ENCODE peak calls at places on chromosome 13, in four cellular contexts. K is tibial artery, B is spleen, J is right lobe of liver. M is an unnamed sample.

GRCh38 chr13:52162279-52163101 is 3.1 kb upstream of the NEK3 start:
- DNase-seq in B (no peak), K (no peak), J (no peak), M (no peak)

GRCh38 chr13:75123428-75123827 is 358.5 kb downstream of the TBC1D4 start:
- DNase-seq in B (no peak), K (no peak), J (no peak), M (no peak)

GRCh38 chr13:20901668-20902437 is 693 bp downstream of the XPO4 start:
- DNase-seq in K (no peak), B (peak), J (peak), M (no peak)

GRCh38 chr13:96104516-96104915 is 14.6 kb downstream of the HS6ST3 start:
- DNase-seq in K (no peak), J (no peak), B (no peak), M (no peak)

GRCh38 chr13:94345374-94346195 is 133.9 kb downstream of the DCT start:
- DNase-seq in J (no peak), K (no peak), B (no peak), M (peak)

GRCh38 chr13:103289661-103290060 is 223.4 kb upstream of the SLC10A2 start:
- DNase-seq in K (no peak), J (no peak), B (no peak), M (no peak)

GRCh38 chr13:93847162-93847561 is 620.6 kb downstream of the GPC6 start:
- DNase-seq in B (no peak), K (no peak), J (no peak), M (no peak)

GRCh38 chr13:97539651-97540230 is 105.8 kb downstream of the RAP2A start:
- DNase-seq in J (no peak), K (no peak), B (no peak), M (no peak)

GRCh38 chr13:83752141-83752540 is 130.1 kb downstream of the SLITRK1 start:
- DNase-seq in K (no peak), B (no peak), J (no peak), M (no peak)

GRCh38 chr13:104477256-104477655 is 1411.0 kb upstream of the SLC10A2 start:
- DNase-seq in K (no peak), B (no peak), J (no peak), M (no peak)

GRCh38 chr13:48515732-48516131 is 17.1 kb downstream of the RCBTB2 start:
- DNase-seq in J (no peak), K (no peak), B (no peak), M (no peak)

GRCh38 chr13:61874970-61875579 is 459.4 kb upstream of the PCDH20 start:
- DNase-seq in B (no peak), K (no peak), J (no peak), M (no peak)

GRCh38 chr13:19305434-19305833 is 123.8 kb upstream of the TUBA3C start:
- DNase-seq in B (peak), K (no peak), J (no peak), M (no peak)

GRCh38 chr13:32585625-32586021 is 629 bp upstream of the PDS5B start:
- DNase-seq in K (no peak), J (no peak), B (peak), M (peak)

GRCh38 chr13:59666504-59666903 is 497.2 kb downstream of the DIAPH3 start:
- DNase-seq in B (no peak), K (no peak), J (no peak), M (no peak)

GRCh38 chr13:64029343-64030093 is 2613.9 kb upstream of the PCDH20 start:
- DNase-seq in B (peak), J (no peak), K (no peak), M (no peak)

GRCh38 chr13:44044544-44045178 is 165.0 kb downstream of the LACC1 start:
- DNase-seq in J (no peak), K (no peak), B (no peak), M (no peak)

GRCh38 chr13:48585456-48585840 is 52.6 kb upstream of the RCBTB2 start:
- DNase-seq in K (no peak), J (no peak), B (no peak), M (no peak)

GRCh38 chr13:46345866-46346265 is 41.2 kb downstream of the RUBCNL start:
- DNase-seq in K (no peak), J (no peak), B (no peak), M (no peak)

GRCh38 chr13:40490086-40490723 is 176.2 kb downstream of the FOXO1 start:
- DNase-seq in J (no peak), K (no peak), B (no peak), M (peak)

GRCh38 chr13:52850396-52851152 is 2.1 kb upstream of the PCDH8 start:
- DNase-seq in B (peak), J (peak), K (peak), M (no peak)

GRCh38 chr13:48828962-48829405 is 146.7 kb upstream of the FNDC3A start:
- DNase-seq in K (no peak), B (no peak), J (no peak), M (no peak)

GRCh38 chr13:44219808-44220544 is 153.6 kb upstream of the SERP2 start:
- DNase-seq in K (no peak), B (no peak), J (no peak), M (no peak)

GRCh38 chr13:101579291-101579802 is 126.9 kb downstream of the ITGBL1 start:
- DNase-seq in K (no peak), B (no peak), J (no peak), M (no peak)

GRCh38 chr13:98325724-98326123 is 148.7 kb upstream of the RNF113B start:
- DNase-seq in B (no peak), K (no peak), J (no peak), M (no peak)

GRCh38 chr13:40345654-40346372 is 320.6 kb downstream of the FOXO1 start:
- DNase-seq in K (no peak), J (peak), B (peak), M (no peak)

DNA sequence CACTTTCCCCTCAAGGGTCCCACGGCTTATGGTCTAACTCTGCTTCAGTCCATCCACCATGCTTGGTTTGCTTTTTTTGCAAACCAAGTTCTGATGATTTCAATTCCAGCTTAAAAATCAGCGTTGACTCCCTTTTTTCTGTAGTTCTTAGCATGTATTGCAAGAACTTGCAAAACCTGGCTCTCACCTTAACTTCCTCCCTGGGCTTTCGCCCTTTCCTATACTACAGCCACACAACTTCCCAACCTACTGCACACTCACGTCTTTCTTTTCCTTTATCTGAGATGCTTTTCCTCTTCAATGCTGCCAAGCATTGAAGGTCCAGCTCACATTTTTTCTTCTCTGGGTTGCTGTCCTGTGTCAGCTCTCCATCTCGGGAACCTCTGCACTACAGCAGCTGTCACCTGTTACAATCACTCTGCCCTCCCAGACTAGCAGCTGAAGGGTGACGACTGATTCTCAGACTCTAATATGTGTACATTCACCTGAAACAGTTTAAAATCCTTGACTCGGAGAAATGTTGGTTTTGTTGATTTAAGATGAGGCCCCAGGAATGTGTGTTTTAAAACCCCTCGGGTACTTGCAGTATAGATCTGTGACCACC is 143.7 kb downstream of the FREM2 start:
- DNase-seq in K (no peak), J (no peak), B (no peak), M (no peak)
- H3K4me3 ChIP-seq in K (no peak), J (no peak), B (no peak), M (no peak)

DNA sequence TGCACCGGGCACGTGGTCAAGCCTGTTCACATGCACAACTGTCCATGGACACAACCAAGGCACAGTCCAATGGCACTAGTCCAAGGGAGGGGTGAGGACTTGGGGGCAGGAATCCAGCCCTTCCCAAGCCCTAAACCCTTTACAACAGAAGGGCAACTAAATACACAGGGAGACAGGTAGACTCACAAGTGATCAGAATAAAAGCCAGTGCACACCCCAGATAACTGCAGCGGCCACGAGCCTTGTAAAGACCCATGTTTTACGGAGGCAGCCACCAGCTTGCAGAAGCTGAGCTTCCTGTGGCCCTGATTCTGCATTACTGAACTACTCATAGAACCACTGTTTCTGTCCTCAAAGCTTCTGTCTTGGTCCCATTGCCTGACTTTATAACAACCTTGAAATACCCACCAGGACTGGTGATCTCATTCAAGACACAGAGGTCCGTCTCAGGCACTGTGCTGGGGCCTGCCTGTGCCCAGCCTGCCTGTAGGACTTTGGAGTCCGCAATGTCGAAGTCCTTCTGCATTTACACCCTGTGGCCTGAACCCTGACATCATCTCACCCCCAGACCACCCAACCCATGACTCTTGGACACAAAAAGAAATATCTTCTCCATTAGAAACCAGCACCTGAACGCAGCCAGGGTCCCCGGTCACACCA is 181.2 kb downstream of the COL4A1 start:
- DNase-seq in B (no peak), J (no peak), K (no peak), M (no peak)
- H3K27ac ChIP-seq in B (peak), J (no peak), K (peak), M (no peak)

GRCh38 chr13:112894423-112894672 is 74.7 kb upstream of the MCF2L start:
- DNase-seq in K (no peak), B (no peak), J (no peak), M (no peak)

GRCh38 chr13:112892759-112893569 is 76.0 kb upstream of the MCF2L start:
- DNase-seq in B (peak), K (no peak), J (peak), M (no peak)

GRCh38 chr13:112895521-112896465 is 73.2 kb upstream of the MCF2L start:
- DNase-seq in B (peak), J (no peak), K (no peak), M (no peak)

GRCh38 chr13:112893570-112894422 is 75.2 kb upstream of the MCF2L start:
- DNase-seq in B (peak), J (peak), K (no peak), M (no peak)

DNA sequence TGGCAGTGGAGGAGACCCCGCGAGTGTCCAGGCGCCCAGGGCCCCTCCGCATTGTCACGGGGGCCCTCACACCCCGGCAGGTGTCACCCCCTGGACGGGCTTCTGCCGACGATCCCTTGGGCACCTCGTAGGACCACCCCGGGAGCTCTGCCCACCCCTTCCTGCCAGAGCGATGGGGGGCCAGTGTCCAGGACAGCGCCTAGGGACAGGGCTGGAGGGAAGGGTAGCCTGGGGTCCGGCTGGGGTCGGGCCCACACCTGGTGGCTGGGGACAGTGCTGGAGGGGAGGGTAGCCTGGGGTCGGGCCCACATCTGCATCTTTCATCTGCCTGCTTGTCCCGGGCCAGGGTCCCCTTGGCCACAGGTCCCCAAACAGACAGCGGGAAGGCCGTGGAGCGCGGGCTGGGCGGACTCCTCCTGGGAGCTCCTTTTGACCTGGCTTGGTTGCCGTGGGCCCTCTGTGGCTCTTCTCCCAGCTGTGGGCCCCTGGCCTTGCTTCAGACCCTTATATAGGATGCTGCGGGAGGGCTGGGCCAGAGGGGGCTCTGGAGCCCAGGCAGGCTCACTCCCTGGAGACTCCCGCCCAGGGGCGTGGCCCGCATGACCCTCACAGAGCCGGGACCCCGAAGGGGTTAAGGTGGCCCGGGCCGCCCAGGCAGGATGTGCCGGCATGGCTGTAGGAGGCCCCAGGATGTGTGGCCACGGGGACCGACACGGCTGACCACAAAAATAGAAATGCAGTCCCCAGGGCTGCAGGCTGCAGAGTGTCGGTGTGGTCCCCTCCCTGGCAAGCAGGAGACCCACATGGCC is 74.1 kb upstream of the MCF2L start:
- DNase-seq in K (no peak), B (peak), J (no peak), M (no peak)
- H3K4me3 ChIP-seq in K (peak), B (peak), J (peak), M (no peak)

GRCh38 chr13:77832339-77833100 is 86.1 kb downstream of the EDNRB start:
- DNase-seq in K (no peak), J (no peak), B (no peak), M (no peak)
- H3K27ac ChIP-seq in K (no peak), J (no peak), B (no peak), M (no peak)

DNA sequence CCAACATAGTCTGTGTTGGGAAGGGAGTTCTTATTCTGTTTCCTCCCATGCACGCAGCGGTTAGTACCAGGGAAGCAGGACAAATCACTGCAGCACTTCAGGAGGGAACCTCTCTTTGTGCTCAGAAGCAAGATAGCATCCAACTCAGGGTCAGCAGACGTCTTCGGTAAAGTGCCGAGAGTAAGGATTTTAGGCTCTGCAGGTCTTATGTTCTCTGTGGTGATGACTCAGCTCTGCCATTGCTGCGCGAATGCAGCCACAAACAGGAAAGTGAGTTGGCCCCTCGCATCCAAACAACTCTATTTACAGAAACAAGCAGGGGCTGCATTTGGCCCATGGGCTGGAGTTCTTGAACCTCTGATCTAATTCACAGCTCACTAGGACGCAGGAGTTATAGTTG is 122.1 kb upstream of the SPATA13 start:
- DNase-seq in J (no peak), K (no peak), B (no peak), M (no peak)
- H3K4me3 ChIP-seq in J (no peak), K (no peak), B (no peak), M (no peak)

GRCh38 chr13:113545455-113545930 is 39.1 kb upstream of the TFDP1 start:
- DNase-seq in J (no peak), K (no peak), B (peak), M (no peak)
- H3K27ac ChIP-seq in J (no peak), K (no peak), B (no peak), M (no peak)

GRCh38 chr13:112078879-112079526 is 12.1 kb downstream of the SOX1 start:
- DNase-seq in B (no peak), J (no peak), K (no peak), M (no peak)

GRCh38 chr13:112079696-112080095 is 12.7 kb downstream of the SOX1 start:
- DNase-seq in K (no peak), J (no peak), B (no peak), M (no peak)

GRCh38 chr13:112074139-112074710 is 7.3 kb downstream of the SOX1 start:
- DNase-seq in K (no peak), J (no peak), B (no peak), M (no peak)

GRCh38 chr13:112078216-112078615 is 11.3 kb downstream of the SOX1 start:
- DNase-seq in B (no peak), J (no peak), K (no peak), M (no peak)

GRCh38 chr13:112077729-112078128 is 10.8 kb downstream of the SOX1 start:
- DNase-seq in J (no peak), B (no peak), K (no peak), M (no peak)
- H3K4me3 ChIP-seq in J (no peak), B (no peak), K (no peak), M (no peak)

DNA sequence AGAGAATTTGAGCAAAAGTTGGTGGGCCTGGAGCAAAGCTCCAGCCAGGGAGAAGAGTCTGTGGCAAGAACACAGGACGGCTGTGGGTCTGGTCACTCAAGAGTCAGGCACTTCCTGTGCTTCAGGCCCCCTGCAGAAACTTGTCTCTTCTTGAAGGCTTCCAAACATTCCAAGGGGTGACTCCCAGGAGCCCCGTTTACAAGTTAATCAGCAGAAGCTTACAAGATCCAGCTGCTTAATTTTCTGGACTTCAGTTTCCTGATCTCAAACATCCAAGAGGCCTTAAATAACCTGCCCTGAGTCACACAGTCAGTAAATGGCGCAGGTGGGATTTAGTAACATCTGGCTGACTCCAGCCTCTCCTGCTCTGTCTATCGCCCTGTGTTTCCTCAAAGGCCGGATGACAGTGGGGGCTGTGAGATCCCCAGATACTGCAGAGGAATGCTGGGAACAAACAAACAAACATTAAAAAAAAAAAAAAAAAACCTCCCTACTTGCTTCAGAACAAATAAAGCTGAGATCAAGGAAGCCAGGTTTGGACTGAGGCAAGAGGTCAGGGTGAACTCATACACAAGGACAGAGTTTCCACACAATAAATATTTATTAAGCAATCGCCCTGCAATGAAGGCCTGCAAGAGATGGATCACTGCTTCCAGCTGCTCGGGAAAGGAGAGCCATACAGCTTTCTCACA is 175.4 kb upstream of the RFC3 start:
- DNase-seq in B (no peak), J (peak), K (peak), M (no peak)
- H3K27ac ChIP-seq in B (peak), J (peak), K (peak), M (no peak)

DNA sequence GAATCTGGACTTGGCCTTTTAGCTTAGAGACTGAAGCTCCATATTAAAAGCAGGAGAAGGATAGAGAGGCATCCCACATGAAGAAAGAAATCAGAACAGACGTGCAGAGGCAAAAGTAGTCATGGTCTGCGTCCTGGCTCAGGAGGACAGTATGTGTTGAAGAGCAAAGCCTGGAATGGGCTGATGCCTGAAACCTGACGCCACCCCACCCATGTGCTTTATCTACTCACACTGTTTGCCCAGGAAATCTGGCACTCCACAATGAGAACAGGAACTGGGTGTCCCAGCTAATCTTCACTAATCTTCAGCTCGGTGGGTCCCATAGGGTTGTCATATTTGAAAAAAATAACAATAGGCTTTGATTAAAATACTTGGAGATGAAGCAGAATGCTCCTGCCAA is 549.0 kb upstream of the GPC6 start:
- DNase-seq in J (no peak), K (no peak), B (no peak), M (no peak)
- H3K4me3 ChIP-seq in J (no peak), K (no peak), B (no peak), M (no peak)